ENCODE peak calls at places on chromosomes 3 and 15, in four cellular contexts. One of them, this sample, is unnamed. For H3K4me1, the result is how much of the 10 kb centered on the place peaks cover.

GRCh38 chr15:76059320-76060097 is at the start of gene TMEM266:
- DNase-seq in H9: peak
- DNase-seq in spleen: peak
- DNase-seq in upper lobe of right lung: peak
- DNase-seq in this sample: peak

GRCh38 chr3:47781326-47781684 is 388 bp downstream of the SMARCC1 start:
- DNase-seq in H9: peak
- DNase-seq in spleen: peak
- DNase-seq in upper lobe of right lung: peak
- DNase-seq in this sample: peak

GRCh38 chr3:56219894-56220805 is 248.1 kb downstream of the ERC2 start:
- DNase-seq in H9: no peak
- DNase-seq in spleen: no peak
- DNase-seq in upper lobe of right lung: no peak
- DNase-seq in this sample: no peak

GRCh38 chr3:76107935-76108570 is 322.7 kb upstream of the ZNF717 start:
- DNase-seq in H9: no peak
- DNase-seq in spleen: no peak
- DNase-seq in upper lobe of right lung: no peak
- DNase-seq in this sample: no peak

GRCh38 chr15:37099321-37100108 is 834 bp downstream of the MEIS2 start:
- DNase-seq in H9: no peak
- DNase-seq in spleen: no peak
- DNase-seq in upper lobe of right lung: no peak
- DNase-seq in this sample: no peak

GRCh38 chr15:66765478-66766281 is 63.6 kb downstream of the SMAD6 start:
- DNase-seq in H9: no peak
- DNase-seq in spleen: peak
- DNase-seq in upper lobe of right lung: peak
- DNase-seq in this sample: peak

GRCh38 chr3:102336130-102336529 is 98.7 kb upstream of the ZPLD1 start:
- DNase-seq in H9: no peak
- DNase-seq in spleen: no peak
- DNase-seq in upper lobe of right lung: no peak
- DNase-seq in this sample: no peak

GRCh38 chr15:98807262-98807661 is 158.9 kb downstream of the IGF1R start:
- DNase-seq in H9: no peak
- DNase-seq in spleen: no peak
- DNase-seq in upper lobe of right lung: no peak
- DNase-seq in this sample: no peak

GRCh38 chr3:136831461-136831860 is 12.5 kb downstream of the SLC35G2 start:
- DNase-seq in H9: no peak
- DNase-seq in spleen: no peak
- DNase-seq in upper lobe of right lung: no peak
- DNase-seq in this sample: no peak

GRCh38 chr3:66220066-66220465 is 735 bp upstream of the SLC25A26 start:
- DNase-seq in H9: no peak
- DNase-seq in spleen: no peak
- DNase-seq in upper lobe of right lung: no peak
- DNase-seq in this sample: no peak

GRCh38 chr3:19811689-19812088 is 122.3 kb downstream of the EFHB start:
- DNase-seq in H9: no peak
- DNase-seq in spleen: no peak
- DNase-seq in upper lobe of right lung: no peak
- DNase-seq in this sample: no peak

GRCh38 chr3:72745146-72745976 is 102.9 kb downstream of the SHQ1 start:
- DNase-seq in H9: no peak
- DNase-seq in spleen: no peak
- DNase-seq in upper lobe of right lung: no peak
- DNase-seq in this sample: no peak

GRCh38 chr3:52046186-52046913 is 10.0 kb downstream of the DUSP7 start:
- DNase-seq in H9: no peak
- DNase-seq in spleen: no peak
- DNase-seq in upper lobe of right lung: no peak
- DNase-seq in this sample: no peak

GRCh38 chr3:105809204-105809893 is 59.5 kb downstream of the CBLB start:
- DNase-seq in H9: no peak
- DNase-seq in spleen: no peak
- DNase-seq in upper lobe of right lung: no peak
- DNase-seq in this sample: no peak

GRCh38 chr3:196440696-196441095 is 8.5 kb upstream of the UBXN7 start:
- DNase-seq in H9: no peak
- DNase-seq in spleen: no peak
- DNase-seq in upper lobe of right lung: no peak
- DNase-seq in this sample: no peak

GRCh38 chr3:197847866-197848401 is 56.9 kb downstream of the LRCH3 start:
- DNase-seq in H9: no peak
- DNase-seq in spleen: no peak
- DNase-seq in upper lobe of right lung: no peak
- DNase-seq in this sample: no peak

GRCh38 chr3:30538787-30539186 is 67.6 kb upstream of the TGFBR2 start:
- DNase-seq in H9: no peak
- DNase-seq in spleen: no peak
- DNase-seq in upper lobe of right lung: no peak
- DNase-seq in this sample: no peak

GRCh38 chr3:190581041-190581501 is 67.2 kb downstream of the IL1RAP start:
- DNase-seq in H9: no peak
- DNase-seq in spleen: no peak
- DNase-seq in upper lobe of right lung: no peak
- DNase-seq in this sample: no peak

GRCh38 chr3:74463515-74463914 is 150.9 kb downstream of the CNTN3 start:
- DNase-seq in H9: no peak
- DNase-seq in spleen: no peak
- DNase-seq in upper lobe of right lung: no peak
- DNase-seq in this sample: no peak

GRCh38 chr15:92048739-92049138 is 195.2 kb downstream of the SLCO3A1 start:
- DNase-seq in H9: no peak
- DNase-seq in spleen: no peak
- DNase-seq in upper lobe of right lung: no peak
- DNase-seq in this sample: no peak

GRCh38 chr3:120648290-120648689 is 33.7 kb downstream of the HGD start:
- DNase-seq in H9: no peak
- DNase-seq in spleen: no peak
- DNase-seq in upper lobe of right lung: no peak
- DNase-seq in this sample: no peak

DNA sequence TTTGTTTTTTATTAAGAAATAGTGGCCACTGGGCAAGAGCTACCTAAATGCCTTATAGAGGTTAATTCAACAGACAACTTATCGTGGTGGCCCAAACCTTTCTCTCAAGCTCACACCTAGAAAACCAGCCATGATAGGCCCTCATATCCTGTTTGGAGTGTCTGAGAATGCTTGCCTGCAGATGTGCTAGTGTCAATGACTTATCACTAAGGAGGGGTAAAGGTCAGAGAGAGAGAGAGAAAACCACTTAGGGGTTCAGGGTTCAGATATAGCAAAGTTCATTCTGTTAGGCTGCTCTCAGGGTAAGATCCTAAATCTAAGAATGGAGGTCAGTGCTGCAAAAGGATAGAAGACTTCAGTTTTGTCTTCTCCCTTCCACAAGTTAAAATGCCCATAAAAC is 30.4 kb upstream of the B3GNT5 start:
- DNase-seq in H9: no peak
- DNase-seq in spleen: no peak
- DNase-seq in upper lobe of right lung: no peak
- DNase-seq in this sample: no peak
- H3K27ac ChIP-seq in H9: no peak
- H3K27ac ChIP-seq in spleen: no peak
- H3K27ac ChIP-seq in upper lobe of right lung: no peak
- H3K27ac ChIP-seq in this sample: no peak

DNA sequence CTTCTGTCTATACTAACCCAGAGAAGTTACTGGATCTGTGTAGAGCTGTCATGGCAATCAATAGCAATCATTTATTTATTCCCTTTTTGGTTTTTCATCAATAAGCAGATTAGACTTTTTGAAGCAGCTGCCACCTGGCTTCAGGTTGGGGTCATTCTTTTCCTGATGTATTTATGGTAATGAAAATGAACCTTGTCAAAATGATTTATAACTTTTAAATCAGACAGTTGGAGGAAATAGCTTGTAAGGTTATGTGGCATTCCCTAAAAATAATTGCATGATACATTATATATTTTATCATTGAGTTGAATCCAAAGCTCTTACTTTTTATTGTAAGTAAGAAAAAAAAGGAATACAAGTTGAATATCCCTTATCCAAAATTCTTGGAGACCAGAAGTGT is 8.6 kb downstream of the TIPARP start:
- DNase-seq in H9: no peak
- DNase-seq in spleen: no peak
- DNase-seq in upper lobe of right lung: no peak
- DNase-seq in this sample: no peak
- H3K4me1 ChIP-seq in H9: under half
- H3K4me1 ChIP-seq in spleen: half or more
- H3K4me1 ChIP-seq in upper lobe of right lung: half or more
- H3K4me1 ChIP-seq in this sample: half or more

GRCh38 chr3:142904639-142905441 is 16.0 kb upstream of the PCOLCE2 start:
- DNase-seq in H9: peak
- DNase-seq in spleen: no peak
- DNase-seq in upper lobe of right lung: no peak
- DNase-seq in this sample: no peak
- TF ChIP-seq CTCF in H9: peak
- TF ChIP-seq CTCF in spleen: no peak
- TF ChIP-seq CTCF in upper lobe of right lung: no peak
- TF ChIP-seq CTCF in this sample: no peak

DNA sequence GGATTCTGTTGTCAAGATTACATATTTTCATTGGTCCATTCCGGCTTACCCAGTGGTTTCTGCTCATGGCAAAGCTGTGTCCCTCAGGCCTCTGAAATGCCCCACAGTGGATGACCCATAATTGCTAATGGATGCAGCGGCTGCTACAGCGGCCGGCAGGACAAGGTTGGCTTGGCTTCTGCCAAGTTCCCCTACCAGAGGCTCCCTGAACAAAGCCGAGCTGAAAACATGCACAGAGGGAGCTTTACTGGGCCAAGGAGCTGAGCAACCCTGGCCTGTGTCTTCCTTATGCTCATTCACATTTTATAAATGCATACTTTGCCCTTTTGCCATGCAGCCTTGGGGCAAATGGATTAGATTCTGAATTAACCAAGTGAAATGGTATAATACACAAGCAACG is 150.5 kb downstream of the NTRK3 start:
- DNase-seq in H9: no peak
- DNase-seq in spleen: no peak
- DNase-seq in upper lobe of right lung: no peak
- DNase-seq in this sample: no peak
- H3K27ac ChIP-seq in H9: no peak
- H3K27ac ChIP-seq in spleen: no peak
- H3K27ac ChIP-seq in upper lobe of right lung: no peak
- H3K27ac ChIP-seq in this sample: no peak

GRCh38 chr15:40097968-40098476 is 10.7 kb downstream of the BMF start:
- DNase-seq in H9: no peak
- DNase-seq in spleen: peak
- DNase-seq in upper lobe of right lung: peak
- DNase-seq in this sample: peak

GRCh38 chr15:40096094-40096876 is 12.4 kb downstream of the BMF start:
- DNase-seq in H9: no peak
- DNase-seq in spleen: peak
- DNase-seq in upper lobe of right lung: no peak
- DNase-seq in this sample: no peak

GRCh38 chr15:40098489-40099261 is 10.0 kb downstream of the BMF start:
- DNase-seq in H9: peak
- DNase-seq in spleen: peak
- DNase-seq in upper lobe of right lung: peak
- DNase-seq in this sample: peak

GRCh38 chr15:40095381-40096093 is 13.1 kb downstream of the BMF start:
- DNase-seq in H9: no peak
- DNase-seq in spleen: peak
- DNase-seq in upper lobe of right lung: peak
- DNase-seq in this sample: no peak

GRCh38 chr15:40097096-40097967 is 11.3 kb downstream of the BMF start:
- DNase-seq in H9: no peak
- DNase-seq in spleen: no peak
- DNase-seq in upper lobe of right lung: no peak
- DNase-seq in this sample: no peak
- H3K4me1 ChIP-seq in H9: under half
- H3K4me1 ChIP-seq in spleen: half or more
- H3K4me1 ChIP-seq in upper lobe of right lung: half or more
- H3K4me1 ChIP-seq in this sample: half or more

GRCh38 chr3:37026851-37027250 is 33.5 kb downstream of the MLH1 start:
- DNase-seq in H9: no peak
- DNase-seq in spleen: no peak
- DNase-seq in upper lobe of right lung: no peak
- DNase-seq in this sample: no peak

GRCh38 chr3:37028329-37028728 is 35.0 kb downstream of the MLH1 start:
- DNase-seq in H9: no peak
- DNase-seq in spleen: no peak
- DNase-seq in upper lobe of right lung: no peak
- DNase-seq in this sample: no peak

GRCh38 chr3:37024820-37025405 is 31.6 kb downstream of the MLH1 start:
- DNase-seq in H9: no peak
- DNase-seq in spleen: no peak
- DNase-seq in upper lobe of right lung: no peak
- DNase-seq in this sample: no peak

GRCh38 chr3:37025562-37026335 is 32.4 kb downstream of the MLH1 start:
- DNase-seq in H9: no peak
- DNase-seq in spleen: no peak
- DNase-seq in upper lobe of right lung: no peak
- DNase-seq in this sample: no peak

GRCh38 chr3:37024092-37024491 is 30.8 kb downstream of the MLH1 start:
- DNase-seq in H9: no peak
- DNase-seq in spleen: no peak
- DNase-seq in upper lobe of right lung: no peak
- DNase-seq in this sample: no peak
- TF ChIP-seq CTCF in H9: peak
- TF ChIP-seq CTCF in spleen: peak
- TF ChIP-seq CTCF in upper lobe of right lung: peak
- TF ChIP-seq CTCF in this sample: peak